ENCODE peak calls at places on chromosomes 7 and 10, in six cellular contexts. One of them, this sample, is unnamed.

GRCh38 chr10:13337128-13337826 is 10.8 kb downstream of the SEPHS1 start:
- DNase-seq in mesothelial cell of epicardium: no peak
- DNase-seq in HL-60: no peak
- DNase-seq in activated CD4-positive, CD25-positive, alpha-beta regulatory T cell treated with anti-CD3 and anti-CD28 coated beads, Interleukin-2, amount 50 U/mL, for 72 hours: no peak
- DNase-seq in activated gamma-delta T cell treated with anti-CD3 and anti-CD28 coated beads, Interleukin-2, amount 50 U/mL, for 16 hours: no peak
- DNase-seq in activated CD8-positive, alpha-beta T cell treated with anti-CD3 and anti-CD28 coated beads, Interleukin-2, amount 10 ng/mL, durations not matched to agents 7 days and 5 days: no peak
- DNase-seq in this sample: no peak

GRCh38 chr7:41107330-41107937 is 595.5 kb downstream of the INHBA start:
- DNase-seq in activated gamma-delta T cell treated with anti-CD3 and anti-CD28 coated beads, Interleukin-2, amount 50 U/mL, for 16 hours: no peak
- DNase-seq in HL-60: no peak
- DNase-seq in activated CD8-positive, alpha-beta T cell treated with anti-CD3 and anti-CD28 coated beads, Interleukin-2, amount 10 ng/mL, durations not matched to agents 7 days and 5 days: no peak
- DNase-seq in mesothelial cell of epicardium: peak
- DNase-seq in activated CD4-positive, CD25-positive, alpha-beta regulatory T cell treated with anti-CD3 and anti-CD28 coated beads, Interleukin-2, amount 50 U/mL, for 72 hours: no peak
- DNase-seq in this sample: no peak

GRCh38 chr7:128166603-128167315 is 74.3 kb upstream of the LEP start:
- DNase-seq in activated CD8-positive, alpha-beta T cell treated with anti-CD3 and anti-CD28 coated beads, Interleukin-2, amount 10 ng/mL, durations not matched to agents 7 days and 5 days: no peak
- DNase-seq in HL-60: no peak
- DNase-seq in mesothelial cell of epicardium: no peak
- DNase-seq in activated CD4-positive, CD25-positive, alpha-beta regulatory T cell treated with anti-CD3 and anti-CD28 coated beads, Interleukin-2, amount 50 U/mL, for 72 hours: no peak
- DNase-seq in activated gamma-delta T cell treated with anti-CD3 and anti-CD28 coated beads, Interleukin-2, amount 50 U/mL, for 16 hours: no peak
- DNase-seq in this sample: no peak

GRCh38 chr7:43204081-43204480 is 91.6 kb downstream of the HECW1 start:
- DNase-seq in mesothelial cell of epicardium: no peak
- DNase-seq in activated gamma-delta T cell treated with anti-CD3 and anti-CD28 coated beads, Interleukin-2, amount 50 U/mL, for 16 hours: no peak
- DNase-seq in activated CD4-positive, CD25-positive, alpha-beta regulatory T cell treated with anti-CD3 and anti-CD28 coated beads, Interleukin-2, amount 50 U/mL, for 72 hours: no peak
- DNase-seq in activated CD8-positive, alpha-beta T cell treated with anti-CD3 and anti-CD28 coated beads, Interleukin-2, amount 10 ng/mL, durations not matched to agents 7 days and 5 days: no peak
- DNase-seq in HL-60: no peak
- DNase-seq in this sample: no peak

GRCh38 chr7:100556541-100556940 is 17.2 kb downstream of the SAP25 start:
- DNase-seq in activated gamma-delta T cell treated with anti-CD3 and anti-CD28 coated beads, Interleukin-2, amount 50 U/mL, for 16 hours: no peak
- DNase-seq in mesothelial cell of epicardium: no peak
- DNase-seq in activated CD8-positive, alpha-beta T cell treated with anti-CD3 and anti-CD28 coated beads, Interleukin-2, amount 10 ng/mL, durations not matched to agents 7 days and 5 days: no peak
- DNase-seq in HL-60: peak
- DNase-seq in activated CD4-positive, CD25-positive, alpha-beta regulatory T cell treated with anti-CD3 and anti-CD28 coated beads, Interleukin-2, amount 50 U/mL, for 72 hours: no peak
- DNase-seq in this sample: no peak

GRCh38 chr7:66304536-66304935 is 99.4 kb downstream of the TPST1 start:
- DNase-seq in HL-60: no peak
- DNase-seq in activated CD4-positive, CD25-positive, alpha-beta regulatory T cell treated with anti-CD3 and anti-CD28 coated beads, Interleukin-2, amount 50 U/mL, for 72 hours: no peak
- DNase-seq in activated gamma-delta T cell treated with anti-CD3 and anti-CD28 coated beads, Interleukin-2, amount 50 U/mL, for 16 hours: no peak
- DNase-seq in activated CD8-positive, alpha-beta T cell treated with anti-CD3 and anti-CD28 coated beads, Interleukin-2, amount 10 ng/mL, durations not matched to agents 7 days and 5 days: no peak
- DNase-seq in mesothelial cell of epicardium: no peak
- DNase-seq in this sample: no peak

GRCh38 chr7:118079369-118079768 is 104.6 kb upstream of the LSM8 start:
- DNase-seq in activated gamma-delta T cell treated with anti-CD3 and anti-CD28 coated beads, Interleukin-2, amount 50 U/mL, for 16 hours: no peak
- DNase-seq in activated CD8-positive, alpha-beta T cell treated with anti-CD3 and anti-CD28 coated beads, Interleukin-2, amount 10 ng/mL, durations not matched to agents 7 days and 5 days: no peak
- DNase-seq in activated CD4-positive, CD25-positive, alpha-beta regulatory T cell treated with anti-CD3 and anti-CD28 coated beads, Interleukin-2, amount 50 U/mL, for 72 hours: no peak
- DNase-seq in mesothelial cell of epicardium: no peak
- DNase-seq in HL-60: no peak
- DNase-seq in this sample: no peak

GRCh38 chr10:11095374-11095785 is 77.7 kb downstream of the CELF2 start:
- DNase-seq in activated CD4-positive, CD25-positive, alpha-beta regulatory T cell treated with anti-CD3 and anti-CD28 coated beads, Interleukin-2, amount 50 U/mL, for 72 hours: no peak
- DNase-seq in HL-60: no peak
- DNase-seq in activated gamma-delta T cell treated with anti-CD3 and anti-CD28 coated beads, Interleukin-2, amount 50 U/mL, for 16 hours: no peak
- DNase-seq in mesothelial cell of epicardium: no peak
- DNase-seq in activated CD8-positive, alpha-beta T cell treated with anti-CD3 and anti-CD28 coated beads, Interleukin-2, amount 10 ng/mL, durations not matched to agents 7 days and 5 days: no peak
- DNase-seq in this sample: no peak

GRCh38 chr10:72808001-72808400 is 85.5 kb upstream of the OIT3 start:
- DNase-seq in activated gamma-delta T cell treated with anti-CD3 and anti-CD28 coated beads, Interleukin-2, amount 50 U/mL, for 16 hours: no peak
- DNase-seq in activated CD4-positive, CD25-positive, alpha-beta regulatory T cell treated with anti-CD3 and anti-CD28 coated beads, Interleukin-2, amount 50 U/mL, for 72 hours: no peak
- DNase-seq in HL-60: no peak
- DNase-seq in activated CD8-positive, alpha-beta T cell treated with anti-CD3 and anti-CD28 coated beads, Interleukin-2, amount 10 ng/mL, durations not matched to agents 7 days and 5 days: no peak
- DNase-seq in mesothelial cell of epicardium: no peak
- DNase-seq in this sample: no peak

GRCh38 chr10:49749556-49750491 is 12.3 kb downstream of the OGDHL start:
- DNase-seq in mesothelial cell of epicardium: no peak
- DNase-seq in activated CD4-positive, CD25-positive, alpha-beta regulatory T cell treated with anti-CD3 and anti-CD28 coated beads, Interleukin-2, amount 50 U/mL, for 72 hours: no peak
- DNase-seq in activated CD8-positive, alpha-beta T cell treated with anti-CD3 and anti-CD28 coated beads, Interleukin-2, amount 10 ng/mL, durations not matched to agents 7 days and 5 days: no peak
- DNase-seq in HL-60: no peak
- DNase-seq in activated gamma-delta T cell treated with anti-CD3 and anti-CD28 coated beads, Interleukin-2, amount 50 U/mL, for 16 hours: no peak
- DNase-seq in this sample: peak

GRCh38 chr7:52711951-52712350 is 323.5 kb upstream of the POM121L12 start:
- DNase-seq in activated CD4-positive, CD25-positive, alpha-beta regulatory T cell treated with anti-CD3 and anti-CD28 coated beads, Interleukin-2, amount 50 U/mL, for 72 hours: no peak
- DNase-seq in activated gamma-delta T cell treated with anti-CD3 and anti-CD28 coated beads, Interleukin-2, amount 50 U/mL, for 16 hours: no peak
- DNase-seq in activated CD8-positive, alpha-beta T cell treated with anti-CD3 and anti-CD28 coated beads, Interleukin-2, amount 10 ng/mL, durations not matched to agents 7 days and 5 days: no peak
- DNase-seq in mesothelial cell of epicardium: no peak
- DNase-seq in HL-60: no peak
- DNase-seq in this sample: no peak

GRCh38 chr7:151786241-151786640 is 90.7 kb downstream of the PRKAG2 start:
- DNase-seq in HL-60: no peak
- DNase-seq in activated CD8-positive, alpha-beta T cell treated with anti-CD3 and anti-CD28 coated beads, Interleukin-2, amount 10 ng/mL, durations not matched to agents 7 days and 5 days: no peak
- DNase-seq in activated CD4-positive, CD25-positive, alpha-beta regulatory T cell treated with anti-CD3 and anti-CD28 coated beads, Interleukin-2, amount 50 U/mL, for 72 hours: no peak
- DNase-seq in activated gamma-delta T cell treated with anti-CD3 and anti-CD28 coated beads, Interleukin-2, amount 50 U/mL, for 16 hours: no peak
- DNase-seq in mesothelial cell of epicardium: no peak
- DNase-seq in this sample: no peak

GRCh38 chr7:16563281-16564022 is 36.8 kb downstream of the LRRC72 start:
- DNase-seq in mesothelial cell of epicardium: no peak
- DNase-seq in activated gamma-delta T cell treated with anti-CD3 and anti-CD28 coated beads, Interleukin-2, amount 50 U/mL, for 16 hours: no peak
- DNase-seq in HL-60: no peak
- DNase-seq in activated CD8-positive, alpha-beta T cell treated with anti-CD3 and anti-CD28 coated beads, Interleukin-2, amount 10 ng/mL, durations not matched to agents 7 days and 5 days: no peak
- DNase-seq in activated CD4-positive, CD25-positive, alpha-beta regulatory T cell treated with anti-CD3 and anti-CD28 coated beads, Interleukin-2, amount 50 U/mL, for 72 hours: no peak
- DNase-seq in this sample: no peak

GRCh38 chr7:90210475-90210874 is 1.1 kb upstream of the STEAP2 start:
- DNase-seq in HL-60: no peak
- DNase-seq in activated gamma-delta T cell treated with anti-CD3 and anti-CD28 coated beads, Interleukin-2, amount 50 U/mL, for 16 hours: no peak
- DNase-seq in activated CD4-positive, CD25-positive, alpha-beta regulatory T cell treated with anti-CD3 and anti-CD28 coated beads, Interleukin-2, amount 50 U/mL, for 72 hours: no peak
- DNase-seq in activated CD8-positive, alpha-beta T cell treated with anti-CD3 and anti-CD28 coated beads, Interleukin-2, amount 10 ng/mL, durations not matched to agents 7 days and 5 days: no peak
- DNase-seq in mesothelial cell of epicardium: no peak
- DNase-seq in this sample: no peak

GRCh38 chr7:138768251-138768650 is 29.5 kb upstream of the TMEM213 start:
- DNase-seq in activated CD4-positive, CD25-positive, alpha-beta regulatory T cell treated with anti-CD3 and anti-CD28 coated beads, Interleukin-2, amount 50 U/mL, for 72 hours: no peak
- DNase-seq in activated gamma-delta T cell treated with anti-CD3 and anti-CD28 coated beads, Interleukin-2, amount 50 U/mL, for 16 hours: no peak
- DNase-seq in mesothelial cell of epicardium: no peak
- DNase-seq in HL-60: no peak
- DNase-seq in activated CD8-positive, alpha-beta T cell treated with anti-CD3 and anti-CD28 coated beads, Interleukin-2, amount 10 ng/mL, durations not matched to agents 7 days and 5 days: no peak
- DNase-seq in this sample: no peak

GRCh38 chr7:69622014-69622818 is 23.9 kb downstream of the AUTS2 start:
- DNase-seq in activated gamma-delta T cell treated with anti-CD3 and anti-CD28 coated beads, Interleukin-2, amount 50 U/mL, for 16 hours: no peak
- DNase-seq in HL-60: no peak
- DNase-seq in activated CD4-positive, CD25-positive, alpha-beta regulatory T cell treated with anti-CD3 and anti-CD28 coated beads, Interleukin-2, amount 50 U/mL, for 72 hours: no peak
- DNase-seq in activated CD8-positive, alpha-beta T cell treated with anti-CD3 and anti-CD28 coated beads, Interleukin-2, amount 10 ng/mL, durations not matched to agents 7 days and 5 days: no peak
- DNase-seq in mesothelial cell of epicardium: no peak
- DNase-seq in this sample: no peak

GRCh38 chr7:63065684-63066083 is 933.0 kb upstream of the ZNF722 start:
- DNase-seq in activated CD8-positive, alpha-beta T cell treated with anti-CD3 and anti-CD28 coated beads, Interleukin-2, amount 10 ng/mL, durations not matched to agents 7 days and 5 days: no peak
- DNase-seq in HL-60: no peak
- DNase-seq in mesothelial cell of epicardium: no peak
- DNase-seq in activated CD4-positive, CD25-positive, alpha-beta regulatory T cell treated with anti-CD3 and anti-CD28 coated beads, Interleukin-2, amount 50 U/mL, for 72 hours: no peak
- DNase-seq in activated gamma-delta T cell treated with anti-CD3 and anti-CD28 coated beads, Interleukin-2, amount 50 U/mL, for 16 hours: no peak
- DNase-seq in this sample: no peak

GRCh38 chr7:30162622-30163124 is 27.9 kb downstream of the MTURN start:
- DNase-seq in HL-60: no peak
- DNase-seq in activated gamma-delta T cell treated with anti-CD3 and anti-CD28 coated beads, Interleukin-2, amount 50 U/mL, for 16 hours: no peak
- DNase-seq in mesothelial cell of epicardium: no peak
- DNase-seq in activated CD4-positive, CD25-positive, alpha-beta regulatory T cell treated with anti-CD3 and anti-CD28 coated beads, Interleukin-2, amount 50 U/mL, for 72 hours: no peak
- DNase-seq in activated CD8-positive, alpha-beta T cell treated with anti-CD3 and anti-CD28 coated beads, Interleukin-2, amount 10 ng/mL, durations not matched to agents 7 days and 5 days: no peak
- DNase-seq in this sample: no peak

GRCh38 chr7:38330861-38331709 is 57.6 kb upstream of the TARP start:
- DNase-seq in activated CD4-positive, CD25-positive, alpha-beta regulatory T cell treated with anti-CD3 and anti-CD28 coated beads, Interleukin-2, amount 50 U/mL, for 72 hours: no peak
- DNase-seq in mesothelial cell of epicardium: no peak
- DNase-seq in activated gamma-delta T cell treated with anti-CD3 and anti-CD28 coated beads, Interleukin-2, amount 50 U/mL, for 16 hours: no peak
- DNase-seq in HL-60: peak
- DNase-seq in activated CD8-positive, alpha-beta T cell treated with anti-CD3 and anti-CD28 coated beads, Interleukin-2, amount 10 ng/mL, durations not matched to agents 7 days and 5 days: peak
- DNase-seq in this sample: peak

GRCh38 chr10:100728928-100729876 is 16.2 kb upstream of the PAX2 start:
- DNase-seq in activated gamma-delta T cell treated with anti-CD3 and anti-CD28 coated beads, Interleukin-2, amount 50 U/mL, for 16 hours: no peak
- DNase-seq in HL-60: peak
- DNase-seq in mesothelial cell of epicardium: no peak
- DNase-seq in activated CD4-positive, CD25-positive, alpha-beta regulatory T cell treated with anti-CD3 and anti-CD28 coated beads, Interleukin-2, amount 50 U/mL, for 72 hours: no peak
- DNase-seq in activated CD8-positive, alpha-beta T cell treated with anti-CD3 and anti-CD28 coated beads, Interleukin-2, amount 10 ng/mL, durations not matched to agents 7 days and 5 days: peak
- DNase-seq in this sample: peak

GRCh38 chr7:114944742-114945625 is 23.1 kb downstream of the MDFIC start:
- DNase-seq in activated gamma-delta T cell treated with anti-CD3 and anti-CD28 coated beads, Interleukin-2, amount 50 U/mL, for 16 hours: no peak
- DNase-seq in activated CD8-positive, alpha-beta T cell treated with anti-CD3 and anti-CD28 coated beads, Interleukin-2, amount 10 ng/mL, durations not matched to agents 7 days and 5 days: no peak
- DNase-seq in mesothelial cell of epicardium: no peak
- DNase-seq in HL-60: no peak
- DNase-seq in activated CD4-positive, CD25-positive, alpha-beta regulatory T cell treated with anti-CD3 and anti-CD28 coated beads, Interleukin-2, amount 50 U/mL, for 72 hours: no peak
- DNase-seq in this sample: no peak

GRCh38 chr10:88525371-88526079 is 57.6 kb downstream of the RNLS start:
- DNase-seq in activated gamma-delta T cell treated with anti-CD3 and anti-CD28 coated beads, Interleukin-2, amount 50 U/mL, for 16 hours: no peak
- DNase-seq in mesothelial cell of epicardium: no peak
- DNase-seq in activated CD4-positive, CD25-positive, alpha-beta regulatory T cell treated with anti-CD3 and anti-CD28 coated beads, Interleukin-2, amount 50 U/mL, for 72 hours: no peak
- DNase-seq in HL-60: no peak
- DNase-seq in activated CD8-positive, alpha-beta T cell treated with anti-CD3 and anti-CD28 coated beads, Interleukin-2, amount 10 ng/mL, durations not matched to agents 7 days and 5 days: no peak
- DNase-seq in this sample: no peak

GRCh38 chr10:42491001-42491592 is 147.3 kb downstream of the ZNF33B start:
- DNase-seq in activated CD4-positive, CD25-positive, alpha-beta regulatory T cell treated with anti-CD3 and anti-CD28 coated beads, Interleukin-2, amount 50 U/mL, for 72 hours: no peak
- DNase-seq in HL-60: no peak
- DNase-seq in mesothelial cell of epicardium: no peak
- DNase-seq in activated CD8-positive, alpha-beta T cell treated with anti-CD3 and anti-CD28 coated beads, Interleukin-2, amount 10 ng/mL, durations not matched to agents 7 days and 5 days: no peak
- DNase-seq in activated gamma-delta T cell treated with anti-CD3 and anti-CD28 coated beads, Interleukin-2, amount 50 U/mL, for 16 hours: no peak
- DNase-seq in this sample: no peak

GRCh38 chr7:29891766-29892165 is 85.5 kb downstream of the WIPF3 start:
- DNase-seq in HL-60: no peak
- DNase-seq in activated CD8-positive, alpha-beta T cell treated with anti-CD3 and anti-CD28 coated beads, Interleukin-2, amount 10 ng/mL, durations not matched to agents 7 days and 5 days: no peak
- DNase-seq in activated gamma-delta T cell treated with anti-CD3 and anti-CD28 coated beads, Interleukin-2, amount 50 U/mL, for 16 hours: no peak
- DNase-seq in activated CD4-positive, CD25-positive, alpha-beta regulatory T cell treated with anti-CD3 and anti-CD28 coated beads, Interleukin-2, amount 50 U/mL, for 72 hours: no peak
- DNase-seq in mesothelial cell of epicardium: no peak
- DNase-seq in this sample: no peak

GRCh38 chr10:86523348-86523747 is 1.8 kb upstream of the WAPL start:
- DNase-seq in mesothelial cell of epicardium: no peak
- DNase-seq in activated CD8-positive, alpha-beta T cell treated with anti-CD3 and anti-CD28 coated beads, Interleukin-2, amount 10 ng/mL, durations not matched to agents 7 days and 5 days: no peak
- DNase-seq in HL-60: no peak
- DNase-seq in activated gamma-delta T cell treated with anti-CD3 and anti-CD28 coated beads, Interleukin-2, amount 50 U/mL, for 16 hours: no peak
- DNase-seq in activated CD4-positive, CD25-positive, alpha-beta regulatory T cell treated with anti-CD3 and anti-CD28 coated beads, Interleukin-2, amount 50 U/mL, for 72 hours: no peak
- DNase-seq in this sample: no peak